ENCODE peak calls at places on chromosomes 6 and 20, in four cellular contexts. S is left cardiac atrium, B is fibroblast of mammary gland, K is mesenteric fat pad. Y is an unnamed sample.

GRCh38 chr6:108168501-108168979 is 2.7 kb downstream of the NR2E1 start:
- DNase-seq in K (no peak), B (peak; percentile 19), S (no peak), Y (no peak)

GRCh38 chr6:17574871-17575560 is 25.1 kb upstream of the FAM8A1 start:
- DNase-seq in S (no peak), K (no peak), B (peak; percentile 92), Y (peak; percentile 73)

GRCh38 chr6:147765541-147765940 is 257.1 kb downstream of the SAMD5 start:
- DNase-seq in S (no peak), B (no peak), K (no peak), Y (no peak)

GRCh38 chr6:122035193-122035592 is 364.3 kb upstream of the HSF2 start:
- DNase-seq in S (no peak), B (peak; percentile 2), K (no peak), Y (no peak)

GRCh38 chr6:43070028-43070632 is 6.0 kb upstream of the PTK7 start:
- DNase-seq in B (peak; percentile 78), S (no peak), K (no peak), Y (peak; percentile 77)

GRCh38 chr20:38601216-38602184 is at the start of gene ARHGAP40:
- DNase-seq in K (no peak), B (peak; percentile 14), S (no peak), Y (peak; percentile 68)

GRCh38 chr6:157443066-157443800 is 62.2 kb downstream of the ZDHHC14 start:
- DNase-seq in K (no peak), B (peak; percentile 87), S (no peak), Y (peak; percentile 84)

GRCh38 chr20:9514461-9515210 is at the start of gene LAMP5:
- DNase-seq in B (peak; percentile 19), S (peak; percentile 36), K (no peak), Y (peak; percentile 12)

GRCh38 chr20:32365560-32365959 is 7.4 kb downstream of the ASXL1 start:
- DNase-seq in B (no peak), S (no peak), K (no peak), Y (no peak)

GRCh38 chr6:42409582-42409981 is 42.1 kb downstream of the TRERF1 start:
- DNase-seq in S (no peak), K (no peak), B (no peak), Y (no peak)

GRCh38 chr6:28710466-28711191 is 184.9 kb downstream of the GPX5 start:
- DNase-seq in B (peak; percentile 82), S (no peak), K (no peak), Y (peak; percentile 84)

Y was measured in ELR.